ENCODE peak calls at places on chromosome 1, in nine cellular contexts. T, E, Y, K, F, Z, I, L and Q are unnamed samples.

GRCh38 chr1:51738681-51739080 is 121.8 kb downstream of the OSBPL9 start:
- DNase-seq in T (no peak), K (no peak), Z (no peak), E (no peak), F (no peak), L (no peak), Y (no peak), I (no peak), Q (no peak)

GRCh38 chr1:201480231-201481003 is 11.4 kb upstream of the PHLDA3 start:
- DNase-seq in T (peak; percentile 89), L (peak; percentile 82), E (peak; percentile 74), Y (peak; percentile 86), I (peak; percentile 85), F (peak; percentile 49), K (peak; percentile 49), Z (no peak), Q (peak; percentile 99)

GRCh38 chr1:109730666-109731065 is 10.2 kb downstream of the GSTM3 start:
- DNase-seq in F (no peak), E (no peak), I (no peak), L (peak; percentile 11), K (no peak), T (no peak), Z (no peak), Y (no peak), Q (no peak)

GRCh38 chr1:205939690-205940330 is 3.4 kb downstream of the SLC26A9 start:
- DNase-seq in K (no peak), E (no peak), I (no peak), F (peak; percentile 44), Z (no peak), T (no peak), Y (no peak), L (peak; percentile 74), Q (peak; percentile 97)

GRCh38 chr1:108142773-108143394 is 57.3 kb downstream of the SLC25A24 start:
- DNase-seq in L (no peak), E (no peak), Z (no peak), T (no peak), K (no peak), F (no peak), I (no peak), Y (no peak), Q (no peak)

GRCh38 chr1:192809286-192810252 is 730 bp downstream of the RGS2 start:
- DNase-seq in F (peak; percentile 18), E (no peak), Z (peak; percentile 79), T (peak; percentile 55), K (peak; percentile 29), I (peak; percentile 49), Y (peak; percentile 52), L (peak; percentile 61), Q (peak; percentile 73)

GRCh38 chr1:201149400-201149799 is 4.9 kb downstream of the TMEM9 start:
- DNase-seq in Z (peak; percentile 4), T (peak; percentile 57), F (no peak), L (peak; percentile 47), Y (peak; percentile 43), K (no peak), I (peak; percentile 27), E (no peak), Q (peak; percentile 92)

GRCh38 chr1:15220825-15221431 is 26.1 kb upstream of the FHAD1 start:
- DNase-seq in K (no peak), L (no peak), Z (no peak), F (no peak), T (peak; percentile 33), I (no peak), Y (no peak), E (no peak), Q (no peak)

GRCh38 chr1:172599912-172600311 is 59.0 kb upstream of the FASLG start:
- DNase-seq in Y (no peak), Z (no peak), E (no peak), T (no peak), F (no peak), L (no peak), I (no peak), K (no peak), Q (no peak)

GRCh38 chr1:61391730-61392129 is 309.4 kb downstream of the NFIA start:
- DNase-seq in F (no peak), Y (no peak), L (no peak), E (no peak), Z (no peak), K (no peak), T (no peak), I (no peak), Q (peak; percentile 49)

GRCh38 chr1:44635439-44635838 is 38.8 kb downstream of the TMEM53 start:
- DNase-seq in K (no peak), F (no peak), T (no peak), Y (no peak), E (no peak), L (no peak), I (no peak), Z (no peak), Q (no peak)